ENCODE peak calls at places on chromosome 4, in ten cellular contexts. F, N, C, T, E, D, B, W, Z and P are unnamed samples.
A peak's percentile ranks its signal among the peaks of the same experiment; 100 is the strongest.

GRCh38 chr4:155906554-155907247 is 3.2 kb downstream of the TDO2 start:
- DNase-seq in B (no peak), Z (no peak), W (no peak), D (no peak), C (no peak), E (no peak), T (no peak), N (no peak), F (no peak), P (no peak)

GRCh38 chr4:65623509-65623908 is 46.8 kb downstream of the EPHA5 start:
- DNase-seq in Z (no peak), T (no peak), N (no peak), E (no peak), F (no peak), C (no peak), B (no peak), D (no peak), W (no peak), P (no peak)

GRCh38 chr4:47313396-47313795 is 150.1 kb downstream of the COMMD8 start:
- DNase-seq in B (no peak), N (no peak), C (no peak), W (no peak), T (no peak), F (no peak), E (no peak), D (no peak), Z (no peak), P (no peak)

GRCh38 chr4:123588631-123589223 is 192.1 kb downstream of the SPRY1 start:
- DNase-seq in C (no peak), W (no peak), E (no peak), N (peak; percentile 18), B (no peak), F (no peak), D (peak; percentile 86), Z (no peak), T (no peak), P (no peak)

GRCh38 chr4:23680616-23681518 is 209.0 kb downstream of the PPARGC1A start:
- DNase-seq in Z (no peak), F (no peak), B (no peak), W (no peak), N (no peak), E (no peak), T (no peak), D (no peak), C (no peak), P (no peak)

GRCh38 chr4:157509286-157509685 is 288.8 kb downstream of the GRIA2 start:
- DNase-seq in C (no peak), T (no peak), W (no peak), E (no peak), Z (no peak), N (no peak), B (no peak), F (no peak), D (no peak), P (no peak)

GRCh38 chr4:39655866-39656265 is 17.2 kb upstream of the SMIM14 start:
- DNase-seq in W (no peak), T (no peak), B (peak; percentile 78), Z (no peak), E (no peak), D (peak; percentile 17), C (no peak), F (no peak), N (no peak), P (no peak)

GRCh38 chr4:110735691-110736090 is 112.8 kb upstream of the PITX2 start:
- DNase-seq in B (no peak), T (no peak), E (no peak), N (no peak), Z (no peak), W (no peak), D (no peak), C (no peak), F (no peak), P (no peak)

GRCh38 chr4:40152642-40153041 is 44.2 kb upstream of the RHOH start:
- DNase-seq in W (no peak), E (no peak), B (no peak), T (no peak), Z (no peak), F (no peak), N (no peak), C (no peak), D (no peak), P (no peak)

GRCh38 chr4:187415227-187415626 is 580.3 kb upstream of the ZFP42 start:
- DNase-seq in F (no peak), E (no peak), W (no peak), D (no peak), C (no peak), T (no peak), N (no peak), Z (no peak), B (no peak), P (no peak)

GRCh38 chr4:158020734-158021346 is 152.0 kb downstream of the GASK1B start:
- DNase-seq in W (no peak), E (no peak), C (no peak), B (no peak), D (peak; percentile 44), F (no peak), N (no peak), Z (no peak), T (no peak), P (no peak)

GRCh38 chr4:169397762-169398161 is 127.0 kb upstream of the SH3RF1 start:
- DNase-seq in W (no peak), T (no peak), B (no peak), D (no peak), Z (no peak), E (no peak), N (no peak), C (no peak), F (no peak), P (no peak)

GRCh38 chr4:18932940-18933339 is 911.4 kb upstream of the LCORL start:
- DNase-seq in E (no peak), C (no peak), T (no peak), F (no peak), Z (no peak), W (no peak), D (no peak), N (no peak), B (no peak), P (no peak)

GRCh38 chr4:31391976-31392375 is 671.8 kb downstream of the PCDH7 start:
- DNase-seq in Z (no peak), W (no peak), B (no peak), F (no peak), N (no peak), C (no peak), T (no peak), D (no peak), E (no peak), P (no peak)
- TF ChIP-seq POLR2AphosphoS5 in Z (no peak), W (no peak), B (no peak), F (no peak), N (no peak), C (no peak), T (no peak), D (no peak), E (no peak), P (no peak)

GRCh38 chr4:102438396-102438795 is 62.8 kb upstream of the NFKB1 start:
- DNase-seq in B (no peak), F (no peak), N (no peak), D (no peak), W (no peak), E (no peak), Z (no peak), C (no peak), T (no peak), P (no peak)

GRCh38 chr4:102441978-102442890 is 58.9 kb upstream of the NFKB1 start:
- DNase-seq in F (no peak), B (no peak), W (no peak), N (no peak), C (no peak), T (no peak), Z (no peak), D (peak; percentile 90), E (no peak), P (no peak)

GRCh38 chr4:102439835-102440234 is 61.3 kb upstream of the NFKB1 start:
- DNase-seq in N (no peak), C (no peak), T (no peak), W (no peak), E (peak; percentile 22), B (no peak), F (no peak), D (peak; percentile 61), Z (no peak), P (no peak)

GRCh38 chr4:102438873-102439614 is 62.1 kb upstream of the NFKB1 start:
- DNase-seq in B (no peak), Z (no peak), F (no peak), T (no peak), N (no peak), E (no peak), D (peak; percentile 33), W (no peak), C (no peak), P (no peak)

DNA sequence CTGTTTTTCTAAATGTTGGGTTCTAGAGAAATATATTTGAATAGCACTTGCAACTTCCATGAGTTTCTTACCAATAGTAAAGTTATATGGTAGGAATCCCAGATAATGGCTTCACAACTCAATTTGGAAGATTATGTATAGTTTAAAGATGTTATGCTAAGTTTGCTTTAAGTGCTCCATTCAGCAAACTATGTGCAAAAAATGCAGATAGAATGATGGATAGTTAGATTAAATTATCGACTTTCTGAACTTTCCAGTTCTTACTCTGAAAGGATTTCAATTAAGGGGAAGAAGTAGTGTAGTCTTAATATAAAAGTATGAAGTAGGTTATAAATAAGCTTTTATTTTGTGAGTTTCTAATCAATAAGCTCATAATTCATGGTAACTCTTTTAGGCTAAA is 60.7 kb upstream of the NFKB1 start:
- DNase-seq in C (no peak), F (no peak), Z (no peak), W (no peak), B (no peak), E (no peak), N (no peak), D (no peak), T (no peak), P (no peak)
- H3K4me1 ChIP-seq in C (peaks cover 18% of the 10 kb centered on the region), F (peaks cover 21% of the 10 kb centered on the region), Z (peaks cover 13% of the 10 kb centered on the region), W (no peaks in the 10 kb centered on the region), B (no peaks in the 10 kb centered on the region), E (peaks cover 7% of the 10 kb centered on the region), N (peaks cover 17% of the 10 kb centered on the region), D (peaks cover 73% of the 10 kb centered on the region), T (peaks cover 18% of the 10 kb centered on the region), P (peaks cover 12% of the 10 kb centered on the region)

GRCh38 chr4:73869130-73870055 is at the start of gene CXCL1:
- DNase-seq in N (peak; percentile 74), W (no peak), D (no peak), F (peak; percentile 48), T (no peak), E (peak; percentile 7), B (peak; percentile 71), Z (no peak), C (peak; percentile 50), P (peak; percentile 36)
- TF ChIP-seq EP300 in N (no peak), W (no peak), D (no peak), F (no peak), T (no peak), E (no peak), B (no peak), Z (no peak), C (no peak), P (no peak)

DNA sequence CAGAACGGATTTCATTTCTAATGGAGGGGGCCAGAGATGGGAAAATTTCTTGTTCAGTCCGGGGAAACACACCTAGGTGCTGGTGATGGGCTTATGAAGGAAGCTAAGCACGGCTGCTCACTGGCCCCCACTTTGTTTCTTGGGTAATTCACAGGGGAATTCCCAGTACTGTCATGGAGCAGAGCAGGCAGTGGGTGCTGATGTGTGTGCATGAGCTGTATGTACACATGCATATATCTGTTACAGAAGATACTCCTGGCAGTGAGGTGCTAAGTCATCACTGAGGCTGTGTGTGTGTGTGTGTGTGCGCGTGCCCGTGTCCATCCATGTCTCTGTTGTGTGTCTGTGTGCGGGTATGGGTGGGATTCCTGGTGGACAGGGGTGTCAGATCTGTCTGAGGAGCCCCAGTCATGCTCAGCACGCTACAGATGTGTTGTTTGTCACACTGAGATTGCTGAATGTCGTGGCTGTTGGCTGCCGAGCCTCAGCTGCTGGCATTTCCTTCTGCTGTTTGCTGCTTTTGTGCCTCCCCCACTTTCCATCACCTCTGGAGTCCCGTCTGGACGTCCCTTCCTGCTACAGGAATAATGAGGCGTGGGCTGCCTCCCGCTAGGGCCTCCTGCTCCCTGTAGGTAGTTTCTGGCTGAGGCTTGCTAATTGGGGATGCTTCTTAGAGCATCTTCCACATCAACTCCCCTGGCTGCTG is 53.3 kb downstream of the JADE1 start:
- DNase-seq in W (no peak), E (no peak), B (no peak), D (no peak), C (no peak), Z (no peak), T (no peak), F (no peak), N (no peak), P (no peak)
- TF ChIP-seq POLR2AphosphoS5 in W (peak; percentile 86), E (no peak), B (no peak), D (no peak), C (no peak), Z (no peak), T (no peak), F (no peak), N (no peak), P (no peak)